ENCODE peak calls at places on chromosome 12, in eight cellular contexts. Q is AG09309, U is fibroblast of the aortic adventitia, Z is ovary, N is left ventricle myocardium inferior, M is IMR-90, B is natural killer cell, R is choroid plexus epithelial cell. E is an unnamed sample.

GRCh38 chr12:59118356-59118755 is 198.1 kb upstream of the LRIG3 start:
- DNase-seq in Q (no peak), U (no peak), Z (no peak), N (no peak), M (no peak), B (no peak), R (no peak), E (no peak)

GRCh38 chr12:52275686-52276085 is 1.2 kb downstream of the KRT86 start:
- DNase-seq in Q (no peak), U (no peak), Z (no peak), N (no peak), M (no peak), B (no peak), R (no peak), E (no peak)

GRCh38 chr12:65876898-65877721 is 52.8 kb downstream of the HMGA2 start:
- DNase-seq in Q (no peak), U (peak; percentile 63), Z (peak; percentile 46), N (no peak), M (no peak), B (no peak), R (peak; percentile 81), E (peak; percentile 36)

GRCh38 chr12:119802472-119802871 is 74.6 kb downstream of the CIT start:
- DNase-seq in Q (peak; percentile 53), U (peak; percentile 87), Z (no peak), N (peak; percentile 38), M (peak; percentile 59), B (no peak), R (peak; percentile 45), E (no peak)

GRCh38 chr12:113961921-113962710 is 4.0 kb downstream of the RBM19 start:
- DNase-seq in Q (no peak), U (peak; percentile 14), Z (no peak), N (no peak), M (peak; percentile 72), B (no peak), R (peak; percentile 69), E (no peak)

GRCh38 chr12:6362383-6362782 is 13.0 kb downstream of the SCNN1A start:
- DNase-seq in Q (no peak), U (no peak), Z (no peak), N (no peak), M (no peak), B (no peak), R (no peak), E (no peak)

GRCh38 chr12:51307655-51308593 is 16.1 kb downstream of the BIN2 start:
- DNase-seq in Q (peak; percentile 71), U (peak; percentile 92), Z (no peak), N (no peak), M (peak; percentile 87), B (no peak), R (peak; percentile 71), E (no peak)

GRCh38 chr12:9707864-9708808 is 24.8 kb downstream of the CLECL1 start:
- DNase-seq in Q (peak; percentile 8), U (peak; percentile 74), Z (no peak), N (peak; percentile 34), M (peak; percentile 65), B (peak; percentile 56), R (peak; percentile 80), E (peak; percentile 35)

GRCh38 chr12:57765003-57765697 is 1.7 kb downstream of the CYP27B1 start:
- DNase-seq in Q (no peak), U (no peak), Z (no peak), N (peak; percentile 34), M (peak; percentile 17), B (peak; percentile 47), R (peak; percentile 29), E (no peak)

GRCh38 chr12:105092336-105092735 is 8.1 kb upstream of the ALDH1L2 start:
- DNase-seq in Q (no peak), U (no peak), Z (no peak), N (no peak), M (no peak), B (no peak), R (no peak), E (no peak)

GRCh38 chr12:69298947-69299346 is 49.2 kb upstream of the LYZ start:
- DNase-seq in Q (no peak), U (no peak), Z (no peak), N (no peak), M (no peak), B (no peak), R (no peak), E (no peak)

GRCh38 chr12:62250671-62251608 is 9.3 kb upstream of the USP15 start:
- DNase-seq in Q (no peak), U (peak; percentile 70), Z (no peak), N (no peak), M (peak; percentile 58), B (no peak), R (peak; percentile 59), E (no peak)

GRCh38 chr12:56282581-56282980 is 15.8 kb downstream of the COQ10A start:
- DNase-seq in Q (no peak), U (no peak), Z (no peak), N (no peak), M (no peak), B (no peak), R (no peak), E (no peak)
- TF ChIP-seq CTCF in Q (no peak), U (no peak), Z (no peak), N (no peak), M (no peak), B (no peak), R (no peak), E (no peak)

DNA sequence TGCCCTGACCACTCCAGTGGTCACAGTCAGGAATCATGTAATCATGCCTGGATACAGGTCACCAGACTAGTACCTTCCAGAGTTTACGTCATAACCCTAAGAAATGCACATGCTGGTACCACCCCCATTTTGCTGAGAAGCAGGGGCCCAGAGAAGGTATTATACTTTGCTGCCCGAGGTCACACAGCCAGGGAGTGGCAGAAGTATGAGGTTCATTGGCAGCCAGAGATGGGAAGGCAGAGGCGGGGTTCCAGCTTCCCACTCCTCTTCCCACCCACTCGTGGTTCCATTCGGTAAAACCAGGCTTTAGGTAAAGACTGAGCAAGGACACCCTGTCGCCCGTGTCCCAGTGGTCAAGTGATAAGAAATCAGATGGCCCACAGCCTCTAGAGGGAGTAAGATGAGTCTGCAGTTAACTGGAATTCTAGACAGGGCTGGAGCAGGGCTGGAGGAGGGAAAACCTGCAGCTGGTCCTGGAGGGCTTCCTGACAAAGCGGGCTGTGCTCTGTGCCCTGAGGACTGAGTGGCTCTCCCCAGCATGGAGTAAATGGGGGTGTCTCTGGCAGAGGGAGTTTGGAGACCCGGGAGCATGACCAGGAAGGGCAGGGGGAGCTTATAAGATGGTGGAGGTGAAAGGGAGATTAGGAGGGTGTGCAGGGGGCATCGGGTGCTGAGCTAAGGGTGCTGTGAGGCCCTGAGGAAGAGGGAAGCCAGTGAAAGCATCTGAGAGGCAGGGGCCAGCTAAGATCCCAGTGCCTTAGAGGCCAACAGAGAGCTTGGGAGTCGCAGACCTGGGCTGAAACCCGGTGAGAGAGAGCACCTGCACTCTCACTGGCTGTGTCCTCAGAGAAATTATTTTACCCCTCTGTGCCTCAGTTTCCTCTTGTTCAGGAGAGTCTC is 5.7 kb downstream of the FAM222A start:
- DNase-seq in Q (no peak), U (no peak), Z (no peak), N (no peak), M (peak; percentile 5), B (no peak), R (peak; percentile 22), E (no peak)
- TF ChIP-seq CTCF in Q (peak; percentile 40), U (peak; percentile 26), Z (no peak), N (no peak), M (peak; percentile 24), B (no peak), R (peak; percentile 46), E (peak; percentile 39)

DNA sequence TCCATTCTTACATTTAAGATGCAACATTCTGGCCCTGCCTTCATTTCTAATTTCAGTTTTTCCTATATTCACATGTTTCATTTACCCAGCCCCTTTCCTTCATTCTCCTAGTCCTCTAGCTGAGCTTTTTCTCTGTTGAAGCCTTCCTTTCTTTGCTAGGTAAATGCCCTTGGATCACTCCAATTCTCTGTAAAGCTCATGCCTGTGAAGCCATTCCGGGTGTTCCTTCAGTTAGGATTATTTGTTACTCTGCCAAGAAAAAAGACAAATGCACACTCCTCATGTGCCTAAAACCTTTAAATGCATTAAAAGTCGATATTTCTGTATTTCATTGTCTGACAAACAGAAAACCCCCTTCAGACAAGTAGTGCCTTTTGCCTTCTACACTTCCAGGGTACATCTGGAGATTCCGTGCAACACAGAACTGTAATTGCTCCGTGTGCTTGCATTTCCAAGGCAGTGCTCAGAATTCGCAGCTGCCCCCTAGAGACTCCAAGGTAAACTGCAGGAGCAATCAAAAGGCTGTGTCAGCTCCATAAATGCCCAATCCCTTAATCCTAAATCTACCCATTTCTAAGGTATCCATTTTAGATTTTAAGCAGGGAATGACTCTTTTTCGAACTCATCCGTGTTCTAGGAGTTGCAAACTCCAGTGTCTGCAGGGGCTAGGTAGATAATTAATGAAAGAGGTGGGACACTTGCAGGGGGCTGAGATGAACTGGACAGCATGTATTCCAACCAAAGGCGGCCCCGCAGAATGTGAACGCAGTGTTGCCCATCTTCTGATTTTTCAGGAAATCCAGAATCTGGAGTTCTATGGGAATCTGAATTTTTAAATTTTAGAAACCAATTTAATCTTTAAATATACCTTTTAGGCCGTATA is 320.2 kb downstream of the GRIN2B start:
- DNase-seq in Q (peak; percentile 14), U (peak; percentile 63), Z (no peak), N (no peak), M (peak; percentile 47), B (no peak), R (peak; percentile 50), E (peak; percentile 44)
- TF ChIP-seq CTCF in Q (peak; percentile 77), U (peak; percentile 94), Z (peak; percentile 45), N (peak; percentile 89), M (peak; percentile 65), B (peak; percentile 18), R (peak; percentile 77), E (peak; percentile 97)

GRCh38 chr12:2384533-2385328 is 331.9 kb downstream of the CACNA1C start:
- DNase-seq in Q (peak; percentile 79), U (peak; percentile 89), Z (no peak), N (no peak), M (peak; percentile 87), B (no peak), R (peak; percentile 44), E (no peak)
- TF ChIP-seq CTCF in Q (peak; percentile 34), U (peak; percentile 40), Z (no peak), N (no peak), M (peak; percentile 23), B (no peak), R (no peak), E (peak; percentile 7)

DNA sequence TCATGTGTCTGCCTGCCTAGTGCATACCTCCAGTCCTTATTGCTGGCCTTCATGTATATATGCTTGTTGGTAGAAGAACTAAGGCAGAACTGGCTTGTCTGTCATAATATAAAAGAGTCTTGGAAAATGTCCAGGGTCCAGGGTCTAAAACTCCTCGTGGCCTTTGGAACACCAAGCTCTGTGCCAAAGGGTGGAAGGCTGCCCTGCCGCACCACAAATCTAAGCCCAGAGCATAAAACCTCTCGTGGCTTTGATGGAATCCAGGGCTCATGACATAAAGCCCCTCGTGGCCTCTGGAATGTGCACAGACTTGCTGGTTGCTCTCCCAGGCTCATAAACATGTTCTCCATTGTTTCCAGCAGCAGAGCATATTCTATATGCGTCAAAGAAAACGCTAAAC is 107.9 kb downstream of the BBS10 start:
- DNase-seq in Q (no peak), U (no peak), Z (no peak), N (no peak), M (no peak), B (no peak), R (no peak), E (no peak)
- TF ChIP-seq CTCF in Q (no peak), U (no peak), Z (no peak), N (no peak), M (no peak), B (no peak), R (no peak), E (no peak)